ENCODE peak calls at places on chromosomes 4 and X, in four cellular contexts. Y is NT2/D1, D is aorta, F is mucosa of descending colon. V is an unnamed sample.

GRCh38 chr4:109067509-109068205 is 234.8 kb downstream of the COL25A1 start:
- DNase-seq in Y (no peak), D (no peak), F (no peak), V (no peak)

GRCh38 chr4:140291259-140291658 is 82.2 kb upstream of the SCOC start:
- DNase-seq in Y (no peak), D (no peak), F (no peak), V (no peak)

GRCh38 chr4:185730387-185730786 is 81.6 kb downstream of the SORBS2 start:
- DNase-seq in Y (no peak), D (no peak), F (no peak), V (no peak)

GRCh38 chr4:152784490-152785195 is 4.9 kb downstream of the ARFIP1 start:
- DNase-seq in Y (no peak), D (no peak), F (no peak), V (no peak)

GRCh38 chrX:2284601-2285000 is 216.2 kb downstream of the DHRSX start:
- DNase-seq in Y (no peak), D (no peak), F (no peak), V (no peak)

GRCh38 chr4:15354790-15355418 is 72.9 kb upstream of the C1QTNF7 start:
- DNase-seq in Y (no peak), D (no peak), F (no peak), V (no peak)

GRCh38 chr4:125572601-125573000 is 257.8 kb downstream of the FAT4 start:
- DNase-seq in Y (no peak), D (no peak), F (no peak), V (no peak)

GRCh38 chrX:56343664-56344063 is 111.5 kb downstream of the KLF8 start:
- DNase-seq in Y (no peak), D (no peak), F (no peak), V (no peak)

GRCh38 chr4:41213563-41214157 is 682 bp downstream of the APBB2 start:
- DNase-seq in Y (no peak), D (peak), F (peak), V (no peak)

GRCh38 chr4:112978691-112979472 is 70.6 kb upstream of the ANK2 start:
- DNase-seq in Y (no peak), D (no peak), F (no peak), V (no peak)

GRCh38 chrX:132443736-132444135 is 45.1 kb downstream of the MBNL3 start:
- DNase-seq in Y (no peak), D (no peak), F (no peak), V (no peak)

GRCh38 chr4:174116021-174116420 is 167.4 kb downstream of the FBXO8 start:
- DNase-seq in Y (no peak), D (no peak), F (no peak), V (no peak)

GRCh38 chr4:183600189-183600685 is 58.7 kb downstream of the RWDD4 start:
- DNase-seq in Y (peak), D (no peak), F (no peak), V (no peak)

GRCh38 chr4:14878681-14879080 is 123.6 kb upstream of the CPEB2 start:
- DNase-seq in Y (no peak), D (no peak), F (no peak), V (no peak)

GRCh38 chrX:69107231-69107739 is 58.0 kb downstream of the PJA1 start:
- DNase-seq in Y (peak), D (no peak), F (no peak), V (no peak)

GRCh38 chrX:125439194-125439849 is 119.7 kb downstream of the TEX13C start:
- DNase-seq in Y (no peak), D (no peak), F (no peak), V (no peak)

GRCh38 chrX:149461746-149462145 is 43.4 kb downstream of the IDS start:
- DNase-seq in Y (no peak), D (no peak), F (no peak), V (no peak)

GRCh38 chr4:6116696-6117285 is 83.6 kb downstream of the JAKMIP1 start:
- DNase-seq in Y (no peak), D (no peak), F (no peak), V (no peak)

GRCh38 chrX:56797966-56798711 is 69.1 kb downstream of the NBDY start:
- DNase-seq in Y (no peak), D (no peak), F (no peak), V (peak)

GRCh38 chrX:136214551-136214950 is 36.6 kb downstream of the MAP7D3 start:
- DNase-seq in Y (no peak), D (no peak), F (no peak), V (no peak)

GRCh38 chrX:68835104-68835442 is 6.3 kb downstream of the EFNB1 start:
- DNase-seq in Y (no peak), D (no peak), F (no peak), V (no peak)

GRCh38 chr4:4321951-4322688 is 32.1 kb downstream of the ZBTB49 start:
- DNase-seq in Y (no peak), D (no peak), F (no peak), V (no peak)

GRCh38 chr4:145954924-145955339 is 16.3 kb upstream of the ZNF827 start:
- DNase-seq in Y (no peak), D (no peak), F (no peak), V (no peak)

GRCh38 chr4:177442623-177443155 is 452 bp upstream of the AGA start:
- DNase-seq in Y (no peak), D (no peak), F (no peak), V (no peak)

GRCh38 chrX:23773601-23774175 is 9.3 kb upstream of the SAT1 start:
- DNase-seq in Y (no peak), D (no peak), F (no peak), V (peak)

GRCh38 chr4:144557404-144557803 is 88.6 kb upstream of the HHIP start:
- DNase-seq in Y (no peak), D (no peak), F (no peak), V (no peak)

GRCh38 chr4:26762650-26763049 is 98.0 kb upstream of the STIM2 start:
- DNase-seq in Y (no peak), D (no peak), F (no peak), V (no peak)

GRCh38 chr4:116878280-116878679 is 207.1 kb downstream of the TRAM1L1 start:
- DNase-seq in Y (no peak), D (no peak), F (no peak), V (no peak)

GRCh38 chr4:16253127-16253960 is 27.1 kb upstream of the TAPT1 start:
- DNase-seq in Y (no peak), D (no peak), F (no peak), V (no peak)